ENCODE peak calls at places on chromosome 20, in seven cellular contexts. One of them, this sample, is unnamed.

GRCh38 chr20:38127011-38127621 is 38.0 kb downstream of the TGM2 start:
- DNase-seq in stomach: peak; percentile 43
- DNase-seq in NCI-H524: no peak
- DNase-seq in Daoy: peak; percentile 82
- DNase-seq in HEK293T: no peak
- DNase-seq in endodermal cell: peak; percentile 27
- DNase-seq in stimulated activated naive CD8-positive, alpha-beta T cell treated with anti-CD3 and anti-CD28 coated beads, Interleukin-15, Interleukin-2, amounts not matched to agents 100 U/mL and 50 U/mL, for 24 hours: no peak
- DNase-seq in this sample: no peak

GRCh38 chr20:48644286-48644828 is 183.4 kb downstream of the PREX1 start:
- DNase-seq in Daoy: no peak
- DNase-seq in stimulated activated naive CD8-positive, alpha-beta T cell treated with anti-CD3 and anti-CD28 coated beads, Interleukin-15, Interleukin-2, amounts not matched to agents 100 U/mL and 50 U/mL, for 24 hours: no peak
- DNase-seq in HEK293T: no peak
- DNase-seq in NCI-H524: no peak
- DNase-seq in stomach: no peak
- DNase-seq in endodermal cell: no peak
- DNase-seq in this sample: no peak

GRCh38 chr20:36485286-36485685 is 56.0 kb upstream of the MYL9 start:
- DNase-seq in Daoy: no peak
- DNase-seq in NCI-H524: no peak
- DNase-seq in stomach: no peak
- DNase-seq in stimulated activated naive CD8-positive, alpha-beta T cell treated with anti-CD3 and anti-CD28 coated beads, Interleukin-15, Interleukin-2, amounts not matched to agents 100 U/mL and 50 U/mL, for 24 hours: no peak
- DNase-seq in endodermal cell: no peak
- DNase-seq in HEK293T: no peak
- DNase-seq in this sample: no peak

GRCh38 chr20:61331542-61331941 is 79.5 kb downstream of the CDH4 start:
- DNase-seq in stomach: no peak
- DNase-seq in NCI-H524: no peak
- DNase-seq in HEK293T: no peak
- DNase-seq in stimulated activated naive CD8-positive, alpha-beta T cell treated with anti-CD3 and anti-CD28 coated beads, Interleukin-15, Interleukin-2, amounts not matched to agents 100 U/mL and 50 U/mL, for 24 hours: no peak
- DNase-seq in endodermal cell: peak; percentile 69
- DNase-seq in Daoy: no peak
- DNase-seq in this sample: no peak

GRCh38 chr20:54176610-54177009 is 2.8 kb upstream of the CYP24A1 start:
- DNase-seq in stomach: no peak
- DNase-seq in Daoy: peak; percentile 28
- DNase-seq in NCI-H524: no peak
- DNase-seq in stimulated activated naive CD8-positive, alpha-beta T cell treated with anti-CD3 and anti-CD28 coated beads, Interleukin-15, Interleukin-2, amounts not matched to agents 100 U/mL and 50 U/mL, for 24 hours: no peak
- DNase-seq in endodermal cell: no peak
- DNase-seq in HEK293T: no peak
- DNase-seq in this sample: no peak

GRCh38 chr20:60381643-60382400 is 423.6 kb downstream of the CDH26 start:
- DNase-seq in endodermal cell: no peak
- DNase-seq in stomach: no peak
- DNase-seq in Daoy: no peak
- DNase-seq in HEK293T: no peak
- DNase-seq in NCI-H524: no peak
- DNase-seq in stimulated activated naive CD8-positive, alpha-beta T cell treated with anti-CD3 and anti-CD28 coated beads, Interleukin-15, Interleukin-2, amounts not matched to agents 100 U/mL and 50 U/mL, for 24 hours: no peak
- DNase-seq in this sample: no peak

GRCh38 chr20:37240337-37241055 is 21.1 kb downstream of the GHRH start:
- DNase-seq in endodermal cell: no peak
- DNase-seq in stimulated activated naive CD8-positive, alpha-beta T cell treated with anti-CD3 and anti-CD28 coated beads, Interleukin-15, Interleukin-2, amounts not matched to agents 100 U/mL and 50 U/mL, for 24 hours: no peak
- DNase-seq in HEK293T: no peak
- DNase-seq in stomach: no peak
- DNase-seq in NCI-H524: no peak
- DNase-seq in Daoy: no peak
- DNase-seq in this sample: no peak

GRCh38 chr20:50303573-50304500 is 113.2 kb downstream of the CEBPB start:
- DNase-seq in NCI-H524: no peak
- DNase-seq in Daoy: no peak
- DNase-seq in HEK293T: no peak
- DNase-seq in stomach: peak; percentile 84
- DNase-seq in endodermal cell: peak; percentile 28
- DNase-seq in stimulated activated naive CD8-positive, alpha-beta T cell treated with anti-CD3 and anti-CD28 coated beads, Interleukin-15, Interleukin-2, amounts not matched to agents 100 U/mL and 50 U/mL, for 24 hours: no peak
- DNase-seq in this sample: no peak

GRCh38 chr20:25023316-25023715 is 30.8 kb upstream of the APMAP start:
- DNase-seq in Daoy: no peak
- DNase-seq in stimulated activated naive CD8-positive, alpha-beta T cell treated with anti-CD3 and anti-CD28 coated beads, Interleukin-15, Interleukin-2, amounts not matched to agents 100 U/mL and 50 U/mL, for 24 hours: no peak
- DNase-seq in NCI-H524: no peak
- DNase-seq in HEK293T: no peak
- DNase-seq in stomach: peak; percentile 24
- DNase-seq in endodermal cell: peak; percentile 25
- DNase-seq in this sample: no peak

GRCh38 chr20:63714858-63715257 is 7.0 kb downstream of the ZGPAT start:
- DNase-seq in endodermal cell: no peak
- DNase-seq in stimulated activated naive CD8-positive, alpha-beta T cell treated with anti-CD3 and anti-CD28 coated beads, Interleukin-15, Interleukin-2, amounts not matched to agents 100 U/mL and 50 U/mL, for 24 hours: no peak
- DNase-seq in stomach: no peak
- DNase-seq in Daoy: no peak
- DNase-seq in HEK293T: no peak
- DNase-seq in NCI-H524: no peak
- DNase-seq in this sample: no peak

GRCh38 chr20:17648782-17649730 is 33.0 kb downstream of the RRBP1 start:
- DNase-seq in NCI-H524: peak; percentile 52
- DNase-seq in stimulated activated naive CD8-positive, alpha-beta T cell treated with anti-CD3 and anti-CD28 coated beads, Interleukin-15, Interleukin-2, amounts not matched to agents 100 U/mL and 50 U/mL, for 24 hours: peak; percentile 54
- DNase-seq in Daoy: no peak
- DNase-seq in stomach: peak; percentile 76
- DNase-seq in endodermal cell: peak; percentile 71
- DNase-seq in HEK293T: peak; percentile 54
- DNase-seq in this sample: peak; percentile 18